ENCODE peak calls at places on chromosomes 13 and 19, in four cellular contexts. J is left ventricle myocardium inferior, I is RWPE2, Y is lower lobe of right lung. K is an unnamed sample.

GRCh38 chr19:49492573-49493411 is 3.4 kb upstream of the RPS11 start:
- DNase-seq in J (no peak), I (no peak), Y (no peak), K (no peak)

GRCh38 chr13:38008636-38009035 is 139.1 kb upstream of the TRPC4 start:
- DNase-seq in J (no peak), I (no peak), Y (no peak), K (no peak)

GRCh38 chr13:47549219-47549752 is 451.8 kb downstream of the SUCLA2 start:
- DNase-seq in J (no peak), I (no peak), Y (no peak), K (no peak)

GRCh38 chr13:46478641-46479040 is 74.3 kb upstream of the LRCH1 start:
- DNase-seq in J (no peak), I (no peak), Y (no peak), K (no peak)

GRCh38 chr13:78137404-78138142 is 218.9 kb upstream of the EDNRB start:
- DNase-seq in J (no peak), I (no peak), Y (no peak), K (peak; percentile 3)

GRCh38 chr19:3609779-3610719 is 3.4 kb upstream of the TBXA2R start:
- DNase-seq in J (no peak), I (peak; percentile 33), Y (no peak), K (no peak)

GRCh38 chr19:41223431-41224234 is 4.6 kb downstream of the AXL start:
- DNase-seq in J (no peak), I (peak; percentile 92), Y (no peak), K (no peak)

GRCh38 chr19:56119585-56119978 is 1.5 kb downstream of the ZNF787 start:
- DNase-seq in J (no peak), I (no peak), Y (no peak), K (no peak)

GRCh38 chr19:45391871-45392665 is 12.8 kb downstream of the PPP1R13L start:
- DNase-seq in J (no peak), I (no peak), Y (no peak), K (no peak)

GRCh38 chr13:114012921-114013320 is 39.0 kb upstream of the C13orf46 start:
- DNase-seq in J (no peak), I (no peak), Y (peak; percentile 28), K (no peak)

GRCh38 chr19:19745496-19746285 is 12.8 kb upstream of the ZNF14 start:
- DNase-seq in J (no peak), I (no peak), Y (no peak), K (no peak)

GRCh38 chr13:51479199-51479523 is 26.3 kb upstream of the INTS6 start:
- DNase-seq in J (no peak), I (no peak), Y (no peak), K (no peak)

GRCh38 chr13:74919914-74920313 is 562.1 kb downstream of the TBC1D4 start:
- DNase-seq in J (no peak), I (no peak), Y (no peak), K (no peak)

GRCh38 chr13:71339010-71339409 is 528.0 kb downstream of the DACH1 start:
- DNase-seq in J (no peak), I (no peak), Y (no peak), K (no peak)

GRCh38 chr13:73261739-73262216 is 203.0 kb downstream of the KLF5 start:
- DNase-seq in J (no peak), I (peak; percentile 73), Y (no peak), K (no peak)

GRCh38 chr13:27559714-27560113 is 60.6 kb downstream of the LNX2 start:
- DNase-seq in J (no peak), I (no peak), Y (no peak), K (no peak)

GRCh38 chr13:113546571-113547247 is 37.8 kb upstream of the TFDP1 start:
- DNase-seq in J (peak; percentile 58), I (peak; percentile 59), Y (peak; percentile 36), K (peak; percentile 23)

GRCh38 chr13:83881917-83882625 is at the start of gene SLITRK1:
- DNase-seq in J (no peak), I (no peak), Y (peak; percentile 47), K (peak; percentile 28)

GRCh38 chr13:44815507-44816074 is 173.7 kb downstream of the NUFIP1 start:
- DNase-seq in J (no peak), I (peak; percentile 88), Y (peak; percentile 45), K (no peak)
- H3K4me1 ChIP-seq in J (peaks cover 18% of the 10 kb centered on the region), I (peaks cover 40% of the 10 kb centered on the region), Y (peaks cover 14% of the 10 kb centered on the region), K (no peaks in the 10 kb centered on the region)

GRCh38 chr19:33397536-33398360 is 24.2 kb downstream of the CEBPG start:
- DNase-seq in J (no peak), I (peak; percentile 61), Y (peak; percentile 34), K (no peak)
- TF ChIP-seq CTCF in J (peak; percentile 27), I (no peak), Y (no peak), K (no peak)

GRCh38 chr19:16871870-16872269 is 16.9 kb upstream of the F2RL3 start:
- DNase-seq in J (no peak), I (no peak), Y (no peak), K (no peak)

GRCh38 chr19:16867211-16867610 is 21.6 kb upstream of the F2RL3 start:
- DNase-seq in J (no peak), I (no peak), Y (no peak), K (no peak)

GRCh38 chr19:16872728-16873127 is 16.1 kb upstream of the F2RL3 start:
- DNase-seq in J (no peak), I (no peak), Y (no peak), K (no peak)

GRCh38 chr19:16869331-16869972 is 19.3 kb upstream of the F2RL3 start:
- DNase-seq in J (no peak), I (no peak), Y (no peak), K (no peak)

DNA sequence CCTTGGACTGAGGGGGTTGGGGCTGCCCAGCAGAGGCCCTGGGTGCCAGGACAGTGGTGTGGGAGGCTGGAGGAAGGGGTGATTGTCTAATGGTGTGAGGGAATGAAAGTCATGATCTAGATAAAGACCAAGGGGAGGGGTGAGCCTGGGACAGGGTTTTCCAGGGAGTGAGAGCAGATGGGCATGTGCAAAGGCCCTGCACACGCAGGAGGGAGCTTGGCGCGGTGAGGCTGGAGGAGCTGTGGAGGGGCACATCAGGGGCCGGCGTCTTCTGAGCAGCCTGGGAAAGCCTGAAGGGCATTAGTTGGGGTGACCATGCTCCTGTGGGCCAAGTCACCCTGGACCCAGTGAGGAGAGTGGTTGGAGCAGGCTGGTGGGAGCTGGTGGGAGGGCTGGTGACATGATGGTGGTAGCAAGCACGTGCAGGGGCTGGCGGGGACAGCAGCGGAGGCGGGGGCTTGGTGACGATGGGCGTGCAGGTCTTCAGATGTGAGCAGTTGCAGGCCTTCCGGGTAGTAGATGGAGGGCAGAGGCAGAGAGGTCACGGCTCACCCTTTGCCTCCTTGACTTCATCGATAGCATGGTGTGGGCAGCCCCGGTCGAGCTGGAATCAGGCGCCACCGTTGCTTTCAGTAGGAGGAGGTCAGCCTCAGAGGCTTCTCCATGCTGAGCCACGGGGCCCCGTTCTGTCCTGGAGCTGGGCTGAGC is 20.2 kb upstream of the F2RL3 start:
- DNase-seq in J (no peak), I (peak; percentile 42), Y (no peak), K (no peak)
- H3K36me3 ChIP-seq in J (peaks cover 96% of the 10 kb centered on the region), I (peaks cover 77% of the 10 kb centered on the region), Y (peaks cover 98% of the 10 kb centered on the region), K (peaks cover 83% of the 10 kb centered on the region)

DNA sequence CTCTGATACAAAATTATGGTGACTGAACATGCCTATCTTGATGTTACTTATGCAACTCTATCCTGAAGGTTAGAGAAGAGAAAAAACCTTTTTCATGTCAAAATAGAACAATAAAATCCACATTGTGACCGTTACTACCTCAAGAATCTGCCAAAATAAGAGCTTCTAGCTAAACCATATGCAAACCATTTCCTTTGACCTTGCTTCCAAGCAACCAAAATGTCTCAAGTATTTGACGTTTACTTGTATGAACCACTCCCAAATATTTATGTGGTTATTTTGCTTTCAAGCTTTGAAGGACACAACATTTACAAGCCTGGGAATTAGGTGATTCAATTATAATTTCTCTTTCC is 13.9 kb downstream of the FOXO1 start:
- DNase-seq in J (no peak), I (no peak), Y (no peak), K (no peak)
- H3K4me1 ChIP-seq in J (peaks cover 78% of the 10 kb centered on the region), I (peaks cover 14% of the 10 kb centered on the region), Y (peaks cover 69% of the 10 kb centered on the region), K (peaks cover 68% of the 10 kb centered on the region)

GRCh38 chr13:98397221-98397620 is 179.7 kb downstream of the STK24 start:
- DNase-seq in J (no peak), I (no peak), Y (no peak), K (no peak)
- TF ChIP-seq CTCF in J (peak; percentile 49), I (peak; percentile 24), Y (peak; percentile 11), K (no peak)

GRCh38 chr19:15372891-15373301 is 6.7 kb downstream of the AKAP8 start:
- DNase-seq in J (no peak), I (no peak), Y (no peak), K (no peak)
- H3K36me3 ChIP-seq in J (peaks cover 63% of the 10 kb centered on the region), I (peaks cover 66% of the 10 kb centered on the region), Y (peaks cover 70% of the 10 kb centered on the region), K (peaks cover 44% of the 10 kb centered on the region)

GRCh38 chr19:33157906-33158305 is 26.0 kb downstream of the WDR88 start:
- DNase-seq in J (no peak), I (no peak), Y (no peak), K (no peak)
- H3K4me1 ChIP-seq in J (no peaks in the 10 kb centered on the region), I (no peaks in the 10 kb centered on the region), Y (peaks cover 5% of the 10 kb centered on the region), K (no peaks in the 10 kb centered on the region)